ENCODE peak calls at places on chromosomes 6 and 20, in five cellular contexts. A, U, I, V and Z are unnamed samples.

GRCh38 chr20:61773926-61774587 is 291.6 kb downstream of the TAF4 start:
- DNase-seq in A (no peak), U (no peak), I (no peak), V (no peak), Z (no peak)

GRCh38 chr6:111844921-111845320 is 28.3 kb downstream of the FYN start:
- DNase-seq in A (no peak), U (no peak), I (no peak), V (no peak), Z (no peak)

GRCh38 chr20:35021063-35021462 is 65.4 kb downstream of the MYH7B start:
- DNase-seq in A (no peak), U (no peak), I (no peak), V (no peak), Z (no peak)

GRCh38 chr6:111566873-111567517 is 38.7 kb downstream of the TRAF3IP2 start:
- DNase-seq in A (no peak), U (no peak), I (no peak), V (no peak), Z (peak)

GRCh38 chr6:112691289-112691688 is 344.2 kb downstream of the RFPL4B start:
- DNase-seq in A (no peak), U (peak), I (no peak), V (no peak), Z (no peak)

GRCh38 chr20:12318043-12318442 is 400.4 kb downstream of the BTBD3 start:
- DNase-seq in A (no peak), U (no peak), I (no peak), V (no peak), Z (no peak)

GRCh38 chr6:137927777-137928218 is 60.7 kb downstream of the TNFAIP3 start:
- DNase-seq in A (no peak), U (no peak), I (no peak), V (no peak), Z (no peak)

GRCh38 chr20:57757767-57758166 is 48.0 kb upstream of the PMEPA1 start:
- DNase-seq in A (no peak), U (no peak), I (no peak), V (no peak), Z (no peak)

GRCh38 chr6:159758031-159759001 is 3.5 kb upstream of the ACAT2 start:
- DNase-seq in A (no peak), U (peak), I (no peak), V (no peak), Z (no peak)

GRCh38 chr6:135295085-135295484 is 114.0 kb downstream of the MYB start:
- DNase-seq in A (no peak), U (no peak), I (no peak), V (no peak), Z (no peak)

GRCh38 chr6:113140721-113141120 is 716.4 kb upstream of the MARCKS start:
- DNase-seq in A (no peak), U (no peak), I (no peak), V (no peak), Z (no peak)

GRCh38 chr20:16261733-16262277 is 311.4 kb downstream of the KIF16B start:
- DNase-seq in A (no peak), U (no peak), I (no peak), V (no peak), Z (no peak)

GRCh38 chr6:45411959-45412358 is 34.2 kb upstream of the SUPT3H start:
- DNase-seq in A (no peak), U (no peak), I (no peak), V (no peak), Z (no peak)

GRCh38 chr6:84582997-84583396 is 181.4 kb downstream of the TBX18 start:
- DNase-seq in A (no peak), U (no peak), I (no peak), V (no peak), Z (no peak)

GRCh38 chr6:146429831-146430230 is 113.8 kb upstream of the RAB32 start:
- DNase-seq in A (no peak), U (no peak), I (no peak), V (no peak), Z (no peak)

GRCh38 chr6:159074120-159074684 is 29.4 kb upstream of the TAGAP start:
- DNase-seq in A (peak), U (no peak), I (peak), V (no peak), Z (no peak)

GRCh38 chr6:112010328-112010727 is 43.6 kb upstream of the CCN6 start:
- DNase-seq in A (no peak), U (no peak), I (no peak), V (no peak), Z (no peak)

GRCh38 chr20:6504826-6505225 is 262.7 kb upstream of the BMP2 start:
- DNase-seq in A (no peak), U (no peak), I (no peak), V (no peak), Z (no peak)

GRCh38 chr20:31542201-31542842 is 28.1 kb downstream of the HM13 start:
- DNase-seq in A (no peak), U (no peak), I (no peak), V (no peak), Z (no peak)

GRCh38 chr6:96015791-96016776 is at the start of gene FUT9:
- DNase-seq in A (peak), U (no peak), I (no peak), V (no peak), Z (no peak)

GRCh38 chr6:121521164-121521555 is 85.7 kb downstream of the GJA1 start:
- DNase-seq in A (no peak), U (no peak), I (no peak), V (no peak), Z (no peak)

GRCh38 chr6:53975966-53976610 is 135.2 kb upstream of the MLIP start:
- DNase-seq in A (no peak), U (no peak), I (no peak), V (no peak), Z (no peak)

GRCh38 chr20:59604770-59605665 is 678 bp downstream of the PHACTR3 start:
- DNase-seq in A (no peak), U (no peak), I (no peak), V (no peak), Z (no peak)

GRCh38 chr6:38818691-38819090 is 103.6 kb downstream of the DNAH8 start:
- DNase-seq in A (no peak), U (no peak), I (no peak), V (no peak), Z (no peak)

GRCh38 chr20:6466065-6466810 is 301.2 kb upstream of the BMP2 start:
- DNase-seq in A (no peak), U (no peak), I (no peak), V (no peak), Z (no peak)

GRCh38 chr20:43942213-43942590 is 27.6 kb downstream of the TOX2 start:
- DNase-seq in A (no peak), U (no peak), I (no peak), V (no peak), Z (no peak)

GRCh38 chr6:135281227-135281626 is 100.1 kb downstream of the MYB start:
- DNase-seq in A (no peak), U (no peak), I (peak), V (no peak), Z (no peak)

GRCh38 chr6:117840541-117840983 is 66.5 kb upstream of the SLC35F1 start:
- DNase-seq in A (peak), U (no peak), I (no peak), V (no peak), Z (peak)

GRCh38 chr20:62732356-62732755 is 23.7 kb downstream of the NTSR1 start:
- DNase-seq in A (no peak), U (no peak), I (no peak), V (no peak), Z (no peak)

GRCh38 chr6:42932412-42932811 is 3.1 kb downstream of the CNPY3 start:
- DNase-seq in A (no peak), U (no peak), I (no peak), V (no peak), Z (no peak)

GRCh38 chr20:35702051-35702823 is 3.0 kb downstream of the ROMO1 start:
- DNase-seq in A (no peak), U (peak), I (no peak), V (no peak), Z (no peak)

GRCh38 chr6:32255212-32256153 is 31.6 kb upstream of the NOTCH4 start:
- DNase-seq in A (no peak), U (peak), I (peak), V (peak), Z (no peak)

GRCh38 chr6:124441430-124441829 is 520.8 kb upstream of the RNF217 start:
- DNase-seq in A (no peak), U (no peak), I (no peak), V (no peak), Z (peak)

GRCh38 chr6:33429745-33430042 is 9.8 kb downstream of the SYNGAP1 start:
- DNase-seq in A (no peak), U (no peak), I (no peak), V (no peak), Z (no peak)

GRCh38 chr20:4848041-4848440 is 126.3 kb downstream of the PRND start:
- DNase-seq in A (no peak), U (no peak), I (no peak), V (no peak), Z (no peak)

GRCh38 chr6:21946298-21946783 is 350.5 kb downstream of the PRL start:
- DNase-seq in A (no peak), U (peak), I (no peak), V (no peak), Z (no peak)

GRCh38 chr6:165680975-165681374 is 17.9 kb upstream of the PDE10A start:
- DNase-seq in A (no peak), U (no peak), I (no peak), V (no peak), Z (no peak)

GRCh38 chr6:11810039-11810541 is 31.5 kb upstream of the ADTRP start:
- DNase-seq in A (no peak), U (no peak), I (peak), V (peak), Z (peak)

GRCh38 chr6:138572200-138572875 is 73.0 kb upstream of the NHSL1 start:
- DNase-seq in A (no peak), U (peak), I (peak), V (peak), Z (peak)